ENCODE peak calls at places on chromosomes 1 and 21, in four cellular contexts. A is HL-60, P is K562, B is GM12878. X is an unnamed sample.

GRCh38 chr1:10575616-10576015 is 100.9 kb downstream of the PEX14 start:
- DNase-seq in A (no peak), B (no peak), P (no peak), X (no peak)

GRCh38 chr1:57839067-57839466 is 415.2 kb upstream of the DAB1 start:
- DNase-seq in B (no peak), P (no peak), A (no peak), X (no peak)

GRCh38 chr21:45802956-45803612 is 159.6 kb downstream of the PCBP3 start:
- DNase-seq in A (no peak), B (no peak), P (no peak), X (no peak)

GRCh38 chr1:228381336-228381735 is 25.3 kb downstream of the TRIM11 start:
- DNase-seq in B (no peak), A (no peak), P (no peak), X (no peak)

GRCh38 chr1:177825276-177825903 is 144.5 kb downstream of the SEC16B start:
- DNase-seq in A (no peak), P (no peak), B (no peak), X (no peak)

GRCh38 chr21:46063734-46064680 is 33.9 kb upstream of the COL6A2 start:
- DNase-seq in A (no peak), B (no peak), P (no peak), X (no peak)

GRCh38 chr1:116256875-116257823 is 115.9 kb upstream of the ATP1A1 start:
- DNase-seq in B (peak), P (no peak), A (no peak), X (no peak)

GRCh38 chr1:70583522-70583921 is 172.5 kb downstream of the CTH start:
- DNase-seq in A (no peak), P (no peak), B (no peak), X (no peak)

GRCh38 chr1:244160455-244161020 is 109.5 kb downstream of the ZBTB18 start:
- DNase-seq in P (no peak), A (peak), B (no peak), X (no peak)

GRCh38 chr1:116933586-116934515 is 24.1 kb downstream of the PTGFRN start:
- DNase-seq in B (no peak), A (no peak), P (no peak), X (no peak)

GRCh38 chr21:45551316-45551715 is 9.1 kb upstream of the SLC19A1 start:
- DNase-seq in B (peak), P (no peak), A (peak), X (no peak)

GRCh38 chr1:80457409-80457808 is 1343.3 kb upstream of the ADGRL2 start:
- DNase-seq in P (no peak), A (no peak), B (no peak), X (no peak)

GRCh38 chr1:26771285-26771642 is 16.5 kb upstream of the PIGV start:
- DNase-seq in A (no peak), P (no peak), B (no peak), X (no peak)
- TF ChIP-seq SPI1 in A (no peak), P (no peak), B (no peak), X (no peak)

GRCh38 chr1:5424802-5425201 is 567.4 kb downstream of the NPHP4 start:
- DNase-seq in B (no peak), P (no peak), A (no peak), X (no peak)
- TF ChIP-seq POLR2AphosphoS5 in B (no peak), P (no peak), A (no peak), X (no peak)

GRCh38 chr1:180003026-180003695 is 48.6 kb downstream of the CEP350 start:
- DNase-seq in A (no peak), B (peak), P (no peak), X (no peak)
- TF ChIP-seq SPI1 in A (no peak), B (no peak), P (no peak), X (no peak)

GRCh38 chr1:15522551-15522950 is 1.5 kb downstream of the CASP9 start:
- DNase-seq in B (no peak), P (no peak), A (no peak), X (no peak)

GRCh38 chr1:15525043-15525958 is 1.3 kb upstream of the CASP9 start:
- DNase-seq in B (peak), A (no peak), P (peak), X (no peak)

GRCh38 chr1:15523104-15523921 is 702 bp downstream of the CASP9 start:
- DNase-seq in P (no peak), A (no peak), B (no peak), X (no peak)

GRCh38 chr1:15524283-15525042 is 448 bp upstream of the CASP9 start:
- DNase-seq in A (peak), B (peak), P (peak), X (peak)

GRCh38 chr1:15523922-15524282 is at the start of gene CASP9:
- DNase-seq in B (no peak), P (no peak), A (no peak), X (no peak)
- TF ChIP-seq POLR2AphosphoS5 in B (peak), P (peak), A (peak), X (peak)

X was measured in GM12891.